ENCODE peak calls at places on chromosomes 2 and 18, in eight cellular contexts. R is retina; E is AG08395; B is endodermal cell; K is stimulated activated naive CD8-positive, alpha-beta T cell treated with anti-CD3 and anti-CD28 coated beads, Interleukin-15, amount 100 ng/mL, for 72 hours; Y is astrocyte of the spinal cord; T is EL; N is T-helper 2 cell treated with Interferon-gamma antibody and Interleukin-4, amounts not matched to agents 5 μg/mL and 100 μg/mL, for 36 hours. X is an unnamed sample.

GRCh38 chr2:11647834-11648600 is 22.0 kb downstream of the NTSR2 start:
- DNase-seq in Y (no peak), R (no peak), K (no peak), N (no peak), E (no peak), B (peak), T (peak), X (no peak)

GRCh38 chr18:79400091-79400590 is 4.4 kb downstream of the NFATC1 start:
- DNase-seq in K (no peak), N (peak), T (no peak), R (no peak), E (peak), Y (no peak), B (peak), X (peak)

GRCh38 chr18:22422909-22423548 is 5.3 kb upstream of the CTAGE1 start:
- DNase-seq in R (no peak), N (no peak), Y (no peak), K (no peak), E (peak), T (peak), B (no peak), X (no peak)

GRCh38 chr2:12271589-12271984 is 445.1 kb upstream of the TRIB2 start:
- DNase-seq in E (no peak), T (no peak), R (no peak), K (no peak), Y (no peak), N (no peak), B (no peak), X (no peak)

GRCh38 chr2:239776441-239777033 is 248.6 kb downstream of the NDUFA10 start:
- DNase-seq in R (no peak), N (no peak), T (no peak), Y (no peak), E (no peak), B (peak), K (no peak), X (no peak)

GRCh38 chr2:10688921-10689807 is 611 bp downstream of the NOL10 start:
- DNase-seq in B (no peak), E (peak), K (no peak), T (no peak), N (no peak), R (no peak), Y (peak), X (no peak)

GRCh38 chr2:184004289-184004944 is 593.9 kb upstream of the ZNF804A start:
- DNase-seq in Y (peak), K (no peak), T (no peak), B (no peak), R (no peak), E (no peak), N (no peak), X (no peak)

GRCh38 chr2:110105183-110105582 is 10.4 kb downstream of the MALL start:
- DNase-seq in T (no peak), R (no peak), K (no peak), B (peak), E (no peak), N (no peak), Y (no peak), X (no peak)

GRCh38 chr2:215833531-215834162 is 179.7 kb downstream of the MREG start:
- DNase-seq in R (no peak), T (no peak), N (no peak), B (no peak), K (no peak), E (no peak), Y (peak), X (peak)

GRCh38 chr18:48460929-48461583 is 51.9 kb upstream of the ZBTB7C start:
- DNase-seq in R (no peak), Y (peak), T (peak), N (no peak), E (no peak), B (no peak), K (no peak), X (no peak)

X was measured in Kasumi-1.